ENCODE peak calls at places on chromosome 1, in seven cellular contexts. G, C, A, T, R, H and U are unnamed samples.

GRCh38 chr1:214824758-214825157 is 221.8 kb downstream of the CENPF start:
- DNase-seq in G (no peak), R (no peak), A (no peak), T (no peak), C (no peak), H (no peak), U (no peak)

GRCh38 chr1:55347786-55348185 is 132.6 kb upstream of the USP24 start:
- DNase-seq in R (no peak), C (peak), A (no peak), H (no peak), G (peak), T (no peak), U (no peak)

GRCh38 chr1:40153073-40153770 is 8.0 kb upstream of the RLF start:
- DNase-seq in T (no peak), A (peak), H (no peak), R (peak), C (peak), G (peak), U (peak)

GRCh38 chr1:67955591-67955990 is 94.8 kb downstream of the DIRAS3 start:
- DNase-seq in G (no peak), A (no peak), C (no peak), R (no peak), T (no peak), H (no peak), U (no peak)

GRCh38 chr1:4256351-4256750 is 356.3 kb upstream of the C1orf174 start:
- DNase-seq in G (no peak), H (no peak), R (no peak), T (no peak), A (no peak), C (no peak), U (no peak)

GRCh38 chr1:109499081-109499480 is 5.2 kb downstream of the CYB561D1 start:
- DNase-seq in G (no peak), C (no peak), H (no peak), A (no peak), T (no peak), R (no peak), U (no peak)

GRCh38 chr1:170714938-170715337 is 51.0 kb downstream of the PRRX1 start:
- DNase-seq in R (no peak), G (no peak), A (no peak), C (no peak), T (no peak), H (no peak), U (no peak)

GRCh38 chr1:46218443-46218842 is 15.3 kb downstream of the LURAP1 start:
- DNase-seq in A (no peak), H (no peak), R (no peak), G (no peak), T (no peak), C (no peak), U (no peak)

GRCh38 chr1:213759359-213760181 is 228.2 kb upstream of the PROX1 start:
- DNase-seq in G (no peak), T (no peak), H (no peak), A (no peak), R (no peak), C (no peak), U (no peak)

GRCh38 chr1:173476197-173476663 is 905 bp upstream of the PRDX6 start:
- DNase-seq in A (no peak), C (no peak), R (no peak), H (no peak), T (no peak), G (no peak), U (no peak)

GRCh38 chr1:8590696-8591351 is 226.6 kb downstream of the RERE start:
- DNase-seq in A (no peak), H (no peak), G (no peak), R (peak), C (no peak), T (no peak), U (no peak)

GRCh38 chr1:157438236-157439012 is 113.9 kb downstream of the FCRL5 start:
- DNase-seq in G (no peak), R (peak), T (no peak), A (no peak), C (peak), H (no peak), U (no peak)

GRCh38 chr1:182990413-182991144 is 32.6 kb upstream of the LAMC1 start:
- DNase-seq in R (no peak), H (no peak), A (no peak), T (no peak), C (peak), G (peak), U (no peak)

GRCh38 chr1:8139383-8139782 is 113.3 kb upstream of the ERRFI1 start:
- DNase-seq in T (no peak), R (no peak), G (no peak), H (no peak), C (no peak), A (no peak), U (no peak)

GRCh38 chr1:18934205-18935000 is 22.1 kb downstream of the IFFO2 start:
- DNase-seq in C (no peak), A (no peak), T (no peak), H (no peak), R (no peak), G (no peak), U (no peak)

GRCh38 chr1:154833841-154834240 is 36.2 kb downstream of the KCNN3 start:
- DNase-seq in C (no peak), R (no peak), A (no peak), H (no peak), T (no peak), G (no peak), U (no peak)

GRCh38 chr1:38743184-38743583 is 116.4 kb downstream of the RRAGC start:
- DNase-seq in G (no peak), C (no peak), H (no peak), A (no peak), T (no peak), R (no peak), U (no peak)

GRCh38 chr1:197469620-197470210 is 201.7 kb downstream of the CRB1 start:
- DNase-seq in G (no peak), R (no peak), C (no peak), A (no peak), T (no peak), H (no peak), U (no peak)

GRCh38 chr1:158810311-158810710 is 20.8 kb upstream of the MNDA start:
- DNase-seq in R (no peak), H (no peak), A (no peak), C (no peak), T (no peak), G (no peak), U (no peak)

GRCh38 chr1:94746635-94747525 is 73.3 kb upstream of the SLC44A3 start:
- DNase-seq in H (no peak), A (no peak), R (peak), C (peak), G (no peak), T (no peak), U (no peak)

GRCh38 chr1:183689770-183690204 is 36.7 kb upstream of the APOBEC4 start:
- DNase-seq in C (no peak), H (no peak), G (no peak), R (no peak), T (no peak), A (no peak), U (no peak)

GRCh38 chr1:115476616-115477015 is 138.6 kb upstream of the NGF start:
- DNase-seq in T (no peak), H (peak), A (peak), C (no peak), R (no peak), G (no peak), U (no peak)

GRCh38 chr1:240109920-240110685 is 18.4 kb downstream of the FMN2 start:
- DNase-seq in G (no peak), R (no peak), C (peak), H (no peak), T (no peak), A (peak), U (no peak)

GRCh38 chr1:84642776-84643175 is 47.5 kb downstream of the SSX2IP start:
- DNase-seq in G (no peak), R (no peak), T (no peak), C (no peak), A (no peak), H (no peak), U (no peak)

GRCh38 chr1:109161836-109162606 is 48.1 kb downstream of the ELAPOR1 start:
- DNase-seq in C (peak), A (peak), R (peak), H (no peak), T (no peak), G (peak), U (no peak)

GRCh38 chr1:200564319-200564718 is 56.2 kb downstream of the KIF14 start:
- DNase-seq in H (no peak), G (no peak), R (no peak), T (no peak), A (peak), C (no peak), U (no peak)

GRCh38 chr1:207151920-207152319 is 47.9 kb downstream of the C4BPA start:
- DNase-seq in H (no peak), T (no peak), C (no peak), R (no peak), A (no peak), G (no peak), U (no peak)
- H2BK5ac ChIP-seq in H (no peak), T (no peak), C (no peak), R (no peak), A (no peak), G (no peak), U (no peak)

GRCh38 chr1:187631381-187631675 is 802.6 kb downstream of the PLA2G4A start:
- DNase-seq in C (no peak), G (no peak), T (no peak), R (peak), A (no peak), H (no peak), U (no peak)

GRCh38 chr1:187634940-187635339 is 806.2 kb downstream of the PLA2G4A start:
- DNase-seq in G (no peak), A (no peak), R (no peak), T (no peak), C (no peak), H (no peak), U (no peak)

GRCh38 chr1:187631984-187632383 is 803.2 kb downstream of the PLA2G4A start:
- DNase-seq in H (peak), R (no peak), C (no peak), T (no peak), A (no peak), G (no peak), U (no peak)

GRCh38 chr1:187627516-187627915 is 798.8 kb downstream of the PLA2G4A start:
- DNase-seq in C (no peak), R (no peak), T (no peak), A (no peak), H (no peak), G (no peak), U (no peak)

DNA sequence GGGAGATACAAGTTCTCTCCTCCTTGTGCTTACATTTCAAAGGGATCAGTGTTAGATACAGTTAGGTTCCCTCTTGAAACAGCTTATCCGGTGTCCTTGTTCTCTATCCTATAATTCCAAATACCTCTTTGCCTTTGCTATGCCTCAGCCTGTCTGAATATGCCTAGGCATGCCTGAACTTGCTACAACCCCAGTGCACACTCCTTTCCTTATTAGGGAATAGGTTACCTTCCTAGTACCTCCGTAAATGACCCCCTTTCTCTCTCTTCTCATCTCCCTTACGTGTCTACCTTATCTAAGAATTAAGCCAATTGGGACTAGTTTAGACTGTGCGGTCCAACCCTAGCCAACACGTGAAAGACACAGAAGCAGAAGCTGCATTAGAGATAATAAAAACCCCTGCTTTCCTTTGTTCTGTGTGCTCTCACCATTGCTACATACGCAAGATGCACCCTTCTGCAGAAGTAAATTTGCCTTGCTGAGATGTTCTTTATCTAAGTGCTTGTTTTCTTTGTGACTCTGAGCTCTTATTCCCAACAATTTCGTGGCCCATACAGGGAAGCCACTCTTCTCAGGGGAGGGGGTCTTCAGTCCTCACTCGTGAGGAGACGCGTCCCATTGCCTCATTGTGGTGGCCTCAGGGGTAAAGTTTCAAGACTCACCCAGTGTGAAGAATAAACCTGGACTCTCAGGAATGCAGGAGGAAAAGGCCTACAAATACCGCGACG is 802.1 kb downstream of the PLA2G4A start:
- DNase-seq in G (no peak), R (peak), A (peak), T (no peak), H (peak), C (no peak), U (no peak)
- H2BK5ac ChIP-seq in G (no peak), R (no peak), A (no peak), T (peak), H (no peak), C (no peak), U (no peak)

DNA sequence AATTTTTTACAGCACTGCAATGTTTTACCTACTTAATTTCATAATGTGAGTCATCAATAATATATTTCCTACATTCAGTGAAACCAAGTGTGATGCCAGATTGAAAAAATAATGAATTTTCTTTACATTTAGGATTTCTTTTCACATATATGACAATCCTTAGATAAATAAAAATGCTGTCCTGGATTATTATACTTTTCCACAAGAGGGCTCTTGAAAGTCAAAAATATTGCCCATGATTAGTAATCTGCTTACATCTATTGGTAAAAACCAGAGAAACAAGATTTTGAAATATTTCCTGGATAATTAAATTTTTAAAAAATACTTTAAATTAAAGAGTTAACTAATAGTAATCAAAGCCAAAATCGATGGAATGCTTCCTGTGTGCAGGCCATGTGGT is 86.8 kb upstream of the PLPPR4 start:
- DNase-seq in A (no peak), T (no peak), C (no peak), H (no peak), R (no peak), G (no peak), U (no peak)
- H2BK5ac ChIP-seq in A (no peak), T (no peak), C (no peak), H (no peak), R (no peak), G (no peak), U (no peak)

DNA sequence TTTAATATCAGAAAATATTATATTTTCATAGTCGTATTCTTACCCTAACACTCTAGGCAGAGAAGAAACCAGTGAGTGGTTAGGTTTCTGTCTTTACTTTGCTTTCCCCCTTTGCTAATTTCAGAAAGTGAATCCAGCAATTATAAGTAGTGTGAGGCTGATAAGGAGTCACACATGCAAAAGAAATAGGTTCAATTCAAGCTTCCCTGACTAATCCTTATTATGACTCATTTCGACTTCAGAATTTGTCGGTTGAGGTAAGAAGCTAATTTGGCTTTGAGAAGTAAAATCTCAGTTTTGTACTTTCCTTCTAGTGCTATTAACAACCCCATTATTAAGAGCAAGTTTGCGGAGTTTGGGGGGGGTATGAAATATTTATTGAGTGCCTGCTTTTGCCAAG is 22.4 kb downstream of the ESRRG start:
- DNase-seq in A (peak), C (no peak), H (no peak), T (no peak), G (peak), R (no peak), U (no peak)
- H2BK5ac ChIP-seq in A (no peak), C (no peak), H (no peak), T (no peak), G (no peak), R (no peak), U (no peak)

GRCh38 chr1:193181526-193181925 is 4.9 kb downstream of the B3GALT2 start:
- DNase-seq in G (no peak), A (no peak), T (no peak), C (no peak), H (no peak), R (no peak), U (no peak)

GRCh38 chr1:193181985-193182384 is 4.4 kb downstream of the B3GALT2 start:
- DNase-seq in A (no peak), H (no peak), G (peak), C (no peak), R (no peak), T (no peak), U (no peak)

GRCh38 chr1:193179094-193179493 is 7.3 kb downstream of the B3GALT2 start:
- DNase-seq in H (no peak), G (no peak), A (no peak), T (no peak), C (no peak), R (no peak), U (no peak)

GRCh38 chr1:193176113-193176512 is 10.3 kb downstream of the B3GALT2 start:
- DNase-seq in C (peak), H (no peak), T (no peak), R (no peak), G (peak), A (no peak), U (no peak)

DNA sequence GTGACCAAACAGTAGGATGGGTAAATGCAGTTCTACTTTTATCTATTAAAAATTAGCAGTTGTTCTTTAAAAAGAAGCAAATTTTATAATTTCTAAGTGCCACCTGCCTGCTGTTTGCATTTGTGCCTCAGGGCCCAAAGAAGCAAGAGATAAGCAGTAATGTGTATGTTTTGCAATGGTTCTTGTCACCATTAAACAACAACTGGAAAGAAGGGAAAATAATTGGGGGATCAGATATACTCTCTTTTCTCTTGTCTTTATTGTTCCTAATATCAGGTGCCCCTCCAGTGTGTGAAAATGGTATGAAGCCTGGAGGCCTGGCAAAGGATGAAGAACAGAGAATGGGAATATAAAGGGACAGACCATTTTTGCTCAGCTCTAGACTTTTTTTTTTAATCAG is 9.6 kb downstream of the B3GALT2 start:
- DNase-seq in A (no peak), T (no peak), R (peak), H (no peak), G (no peak), C (no peak), U (no peak)
- H2BK5ac ChIP-seq in A (no peak), T (no peak), R (no peak), H (no peak), G (no peak), C (no peak), U (no peak)

GRCh38 chr1:167266965-167267364 is 46.3 kb downstream of the POU2F1 start:
- DNase-seq in A (no peak), R (no peak), G (no peak), T (no peak), H (no peak), C (no peak), U (no peak)
- H2BK5ac ChIP-seq in A (no peak), R (no peak), G (no peak), T (no peak), H (no peak), C (no peak), U (no peak)

DNA sequence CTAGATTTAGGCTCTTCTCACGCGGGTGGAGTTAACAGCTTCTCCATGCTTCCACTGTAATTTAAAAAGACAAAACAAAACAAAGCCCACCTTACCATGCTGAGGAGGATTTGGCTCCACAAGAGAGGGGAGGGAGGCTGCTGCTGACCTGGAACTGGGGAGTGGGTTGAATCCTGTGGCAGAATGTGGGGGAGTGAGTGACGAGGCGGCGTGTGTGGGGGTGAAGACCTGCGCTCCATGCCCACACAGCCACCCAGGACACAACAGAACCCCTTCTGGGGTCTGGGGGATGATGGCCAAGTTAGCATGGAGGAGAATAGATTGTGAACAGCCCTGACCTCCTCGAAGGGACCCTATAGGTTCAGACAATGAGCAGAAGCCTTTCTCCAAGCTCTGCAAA is 44.0 kb upstream of the LRRN2 start:
- DNase-seq in C (no peak), R (no peak), T (peak), A (no peak), G (no peak), H (no peak), U (no peak)
- H2BK5ac ChIP-seq in C (no peak), R (no peak), T (no peak), A (no peak), G (no peak), H (no peak), U (no peak)

GRCh38 chr1:98072047-98072446 is 151.2 kb upstream of the DPYD start:
- DNase-seq in A (no peak), G (no peak), T (no peak), R (no peak), H (no peak), C (no peak), U (no peak)

GRCh38 chr1:98068016-98068415 is 147.2 kb upstream of the DPYD start:
- DNase-seq in T (no peak), G (no peak), C (no peak), H (no peak), A (no peak), R (peak), U (no peak)

DNA sequence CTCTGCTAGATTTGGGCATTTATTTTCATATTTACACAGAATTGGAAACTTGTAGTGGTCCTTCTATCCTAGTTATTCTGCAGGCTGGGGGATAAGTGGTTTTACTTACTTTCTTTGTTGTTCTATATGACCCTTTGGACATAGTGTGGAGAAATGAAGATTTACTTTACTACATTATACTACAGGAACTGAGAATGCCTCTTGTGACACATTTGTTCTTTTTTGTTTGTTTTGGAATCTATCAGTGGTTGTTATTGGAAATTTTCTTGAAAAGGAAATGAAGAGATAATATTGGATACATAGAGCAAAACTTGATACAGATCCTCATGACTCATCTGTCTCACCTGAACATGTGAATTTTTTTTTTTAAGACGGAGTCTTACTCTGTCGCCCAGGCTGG is 146.1 kb upstream of the DPYD start:
- DNase-seq in T (no peak), R (no peak), H (no peak), G (no peak), A (no peak), C (no peak), U (no peak)
- H2BK5ac ChIP-seq in T (no peak), R (no peak), H (no peak), G (no peak), A (no peak), C (no peak), U (no peak)